ENCODE peak calls at places on chromosomes 13 and 19, in ten cellular contexts. N is left ventricle myocardium superior; K is cerebellum; J is anterior cingulate cortex; G is small intestine; L is NAMALWA; O is stimulated activated naive CD4-positive, alpha-beta T cell; C is amygdala; F is EL; R is activated CD4-positive, alpha-beta T cell treated with anti-CD3 and anti-CD28 coated beads, Interleukin-2, amount 10 ng/mL, durations not matched to agents 7 days and 5 days. P is an unnamed sample.

GRCh38 chr19:49157445-49158224 is at the start of gene TRPM4:
- DNase-seq in R (peak), L (no peak), C (peak), G (peak), K (peak), J (peak), F (peak), O (no peak), N (peak), P (peak)

GRCh38 chr19:53577968-53578367 is 40.0 kb downstream of the ZNF331 start:
- DNase-seq in N (no peak), L (no peak), K (no peak), R (no peak), F (no peak), J (no peak), G (no peak), O (no peak), C (no peak), P (no peak)

GRCh38 chr13:23427342-23428182 is 5.9 kb downstream of the SACS start:
- DNase-seq in O (no peak), L (no peak), N (no peak), K (no peak), F (peak), G (no peak), C (no peak), R (no peak), J (no peak), P (no peak)

GRCh38 chr13:113978741-113979481 is 5.0 kb upstream of the C13orf46 start:
- DNase-seq in G (no peak), J (no peak), R (no peak), K (no peak), C (no peak), F (no peak), L (no peak), O (no peak), N (peak), P (peak)

GRCh38 chr19:48480476-48481190 is 11.5 kb downstream of the CYTH2 start:
- DNase-seq in F (no peak), R (peak), K (peak), L (no peak), C (no peak), O (peak), J (peak), G (no peak), N (peak), P (no peak)

GRCh38 chr13:59274958-59275727 is 888.6 kb downstream of the DIAPH3 start:
- DNase-seq in N (no peak), C (no peak), O (no peak), F (no peak), K (no peak), L (no peak), J (no peak), R (no peak), G (no peak), P (no peak)

GRCh38 chr19:34330116-34330515 is 34.9 kb upstream of the GPI start:
- DNase-seq in J (no peak), O (no peak), L (no peak), K (no peak), F (no peak), C (no peak), G (no peak), R (no peak), N (no peak), P (no peak)

GRCh38 chr13:113836917-113837553 is 26.8 kb downstream of the GAS6 start:
- DNase-seq in G (no peak), N (peak), O (no peak), K (no peak), C (no peak), L (no peak), R (no peak), F (peak), J (no peak), P (peak)

GRCh38 chr19:32896516-32897214 is 27.1 kb upstream of the SLC7A9 start:
- DNase-seq in F (peak), O (no peak), K (no peak), G (no peak), J (no peak), R (no peak), L (no peak), N (no peak), C (no peak), P (no peak)

GRCh38 chr19:42216653-42217521 is 590 bp downstream of the DEDD2 start:
- DNase-seq in G (peak), N (peak), L (peak), F (peak), J (peak), K (peak), C (no peak), R (peak), O (no peak), P (peak)

GRCh38 chr19:55452381-55453325 is 8.8 kb downstream of the ISOC2 start:
- DNase-seq in C (peak), O (peak), J (peak), K (peak), L (peak), G (peak), R (peak), F (peak), N (peak), P (no peak)

GRCh38 chr19:46812898-46813569 is 24.6 kb upstream of the SLC1A5 start:
- DNase-seq in O (no peak), J (no peak), F (no peak), N (no peak), R (no peak), K (no peak), L (no peak), G (no peak), C (no peak), P (peak)

GRCh38 chr19:35562336-35562735 is 1.1 kb downstream of the ATP4A start:
- DNase-seq in C (no peak), N (no peak), L (no peak), J (no peak), R (no peak), K (no peak), O (no peak), F (no peak), G (no peak), P (no peak)

GRCh38 chr13:28047784-28048388 is 52.5 kb downstream of the FLT3 start:
- DNase-seq in O (no peak), F (peak), C (no peak), L (peak), J (no peak), N (no peak), R (no peak), G (no peak), K (no peak), P (no peak)

GRCh38 chr19:40921005-40921897 is 39.2 kb upstream of the CYP2A7 start:
- DNase-seq in O (no peak), G (peak), F (peak), R (no peak), L (no peak), N (no peak), C (no peak), K (no peak), J (no peak), P (peak)

GRCh38 chr19:9989504-9989903 is 20.8 kb downstream of the COL5A3 start:
- DNase-seq in C (no peak), L (no peak), N (no peak), O (no peak), F (no peak), G (no peak), J (no peak), R (no peak), K (no peak), P (no peak)

GRCh38 chr13:40536443-40537113 is 129.9 kb downstream of the FOXO1 start:
- DNase-seq in G (peak), C (no peak), K (no peak), N (no peak), R (no peak), J (no peak), O (no peak), L (no peak), F (no peak), P (no peak)

GRCh38 chr13:33164331-33164730 is 121.2 kb downstream of the STARD13 start:
- DNase-seq in L (no peak), C (no peak), O (no peak), F (peak), R (no peak), J (no peak), K (no peak), G (no peak), N (no peak), P (no peak)

GRCh38 chr19:2302319-2303208 is 5.4 kb downstream of the LINGO3 start:
- DNase-seq in C (no peak), G (no peak), K (no peak), J (peak), O (peak), R (no peak), N (peak), F (peak), L (no peak), P (no peak)

GRCh38 chr19:13597625-13598024 is 91.3 kb upstream of the CACNA1A start:
- DNase-seq in R (peak), J (peak), G (peak), L (peak), K (peak), N (no peak), C (no peak), F (peak), O (peak), P (no peak)

GRCh38 chr19:53432088-53432661 is 391 bp downstream of the ZNF761 start:
- DNase-seq in J (no peak), N (peak), G (no peak), C (no peak), F (peak), K (peak), O (no peak), L (peak), R (peak), P (peak)

GRCh38 chr13:39452412-39452811 is 150.6 kb downstream of the LHFPL6 start:
- DNase-seq in F (peak), O (no peak), C (no peak), N (no peak), G (no peak), K (peak), J (no peak), L (peak), R (no peak), P (no peak)

GRCh38 chr13:114161644-114162532 is 17.2 kb upstream of the CFAP97D2 start:
- DNase-seq in R (peak), J (no peak), C (no peak), F (peak), O (peak), K (no peak), G (peak), N (peak), L (no peak), P (peak)